ENCODE peak calls at places on chromosomes 7 and 10, in ten cellular contexts. E is fibroblast of mammary gland, G is GM23338, O is cardiac fibroblast, I is tibial nerve, X is lower lobe of right lung, W is heart left ventricle, Z is fibroblast of pulmonary artery, Q is tibial artery, F is IMR-90. Y is an unnamed sample.

GRCh38 chr7:82961240-82961639 is 201.4 kb downstream of the PCLO start:
- DNase-seq in X (no peak), E (no peak), Q (no peak), I (no peak), O (no peak), Z (no peak), W (no peak), F (no peak), G (no peak), Y (no peak)

GRCh38 chr7:128407751-128408708 is 1.8 kb downstream of the IMPDH1 start:
- DNase-seq in F (no peak), O (peak), Z (no peak), W (no peak), I (no peak), E (no peak), Q (no peak), G (no peak), X (no peak), Y (no peak)

GRCh38 chr10:119705434-119705831 is 20.4 kb upstream of the INPP5F start:
- DNase-seq in W (no peak), G (no peak), I (no peak), E (no peak), Q (no peak), O (no peak), F (no peak), Z (no peak), X (no peak), Y (no peak)

GRCh38 chr7:149624419-149625338 is 127.1 kb upstream of the ZNF746 start:
- DNase-seq in Z (peak), O (peak), W (peak), G (peak), F (peak), Q (peak), E (peak), I (peak), X (peak), Y (peak)

GRCh38 chr7:35544028-35544742 is 150.8 kb downstream of the HERPUD2 start:
- DNase-seq in Z (no peak), F (no peak), X (no peak), Q (no peak), I (no peak), W (no peak), O (no peak), G (no peak), E (no peak), Y (no peak)

GRCh38 chr10:93773705-93774104 is 16.0 kb downstream of the LGI1 start:
- DNase-seq in W (no peak), Z (no peak), X (no peak), I (no peak), F (no peak), O (no peak), G (no peak), E (no peak), Q (no peak), Y (no peak)

GRCh38 chr7:107381453-107381852 is 88.4 kb upstream of the GPR22 start:
- DNase-seq in I (no peak), X (no peak), Q (no peak), G (no peak), Z (no peak), F (no peak), W (no peak), O (no peak), E (no peak), Y (no peak)

GRCh38 chr7:85749715-85750453 is 563.0 kb upstream of the SEMA3D start:
- DNase-seq in O (no peak), F (no peak), Q (no peak), X (no peak), Z (no peak), E (no peak), W (no peak), G (peak), I (no peak), Y (no peak)

GRCh38 chr7:149817836-149818535 is 20.2 kb upstream of the ZNF862 start:
- DNase-seq in I (no peak), O (no peak), W (no peak), F (no peak), G (no peak), Q (no peak), X (peak), Z (no peak), E (no peak), Y (no peak)

GRCh38 chr7:142516038-142516501 is 233.2 kb upstream of the PRSS1 start:
- DNase-seq in X (no peak), I (no peak), Q (no peak), Z (peak), F (peak), W (no peak), O (peak), G (peak), E (peak), Y (no peak)

GRCh38 chr10:9111983-9112382 is 1057.5 kb downstream of the GATA3 start:
- DNase-seq in O (no peak), G (no peak), E (no peak), I (no peak), W (no peak), X (no peak), Z (no peak), F (no peak), Q (no peak), Y (no peak)

GRCh38 chr7:105028004-105028403 is 14.0 kb downstream of the KMT2E start:
- DNase-seq in I (no peak), W (no peak), F (no peak), G (no peak), O (no peak), Z (no peak), E (no peak), X (no peak), Q (no peak), Y (no peak)

GRCh38 chr10:79068203-79068561 is 584 bp upstream of the ZMIZ1 start:
- DNase-seq in W (peak), Z (peak), F (no peak), Q (no peak), I (no peak), O (peak), X (no peak), E (no peak), G (peak), Y (peak)

GRCh38 chr10:1054684-1055083 is 1.5 kb upstream of the WDR37 start:
- DNase-seq in G (no peak), F (no peak), Z (no peak), I (no peak), E (peak), O (no peak), X (no peak), W (no peak), Q (no peak), Y (no peak)

GRCh38 chr7:116354171-116354545 is 143.8 kb downstream of the TES start:
- DNase-seq in I (peak), G (no peak), X (no peak), E (peak), F (peak), Z (peak), O (peak), Q (peak), W (peak), Y (no peak)

GRCh38 chr7:1015196-1015595 is 29.1 kb upstream of the GPR146 start:
- DNase-seq in W (no peak), F (no peak), G (no peak), O (no peak), Q (no peak), E (no peak), I (no peak), X (no peak), Z (no peak), Y (no peak)

GRCh38 chr7:140683657-140684056 is 10.9 kb downstream of the ADCK2 start:
- DNase-seq in I (no peak), X (no peak), E (no peak), Q (peak), Z (no peak), W (no peak), O (no peak), F (no peak), G (no peak), Y (no peak)

GRCh38 chr10:34181545-34182300 is 633.4 kb downstream of the PARD3 start:
- DNase-seq in Z (peak), Q (no peak), W (no peak), E (peak), F (peak), O (peak), I (no peak), X (no peak), G (peak), Y (no peak)

GRCh38 chr10:93076871-93077270 is 3.2 kb downstream of the CYP26A1 start:
- DNase-seq in I (no peak), O (no peak), E (no peak), W (no peak), X (no peak), G (no peak), F (no peak), Q (no peak), Z (no peak), Y (no peak)

GRCh38 chr10:123119081-123119480 is 16.7 kb upstream of the HMX3 start:
- DNase-seq in Q (no peak), I (no peak), Z (no peak), W (no peak), E (no peak), G (no peak), O (no peak), F (no peak), X (no peak), Y (no peak)

GRCh38 chr7:82740246-82740848 is 296.8 kb upstream of the CACNA2D1 start:
- DNase-seq in Q (no peak), I (no peak), G (peak), E (peak), W (no peak), Z (peak), X (no peak), F (peak), O (peak), Y (no peak)

GRCh38 chr7:101299511-101300464 is 21.8 kb downstream of the IFT22 start:
- DNase-seq in Z (no peak), I (no peak), E (no peak), Q (no peak), O (no peak), F (no peak), X (no peak), G (peak), W (no peak), Y (no peak)

GRCh38 chr10:132066186-132066585 is 440 bp downstream of the JAKMIP3 start:
- DNase-seq in Q (no peak), I (no peak), G (no peak), X (no peak), W (no peak), Z (peak), F (no peak), E (peak), O (peak), Y (peak)

GRCh38 chr7:46682841-46683624 is 762.0 kb upstream of the IGFBP3 start:
- DNase-seq in Z (peak), E (peak), W (no peak), I (no peak), F (peak), G (no peak), O (no peak), X (no peak), Q (no peak), Y (no peak)

GRCh38 chr7:46687203-46687602 is 766.1 kb upstream of the IGFBP3 start:
- DNase-seq in Z (no peak), X (no peak), E (no peak), F (no peak), I (no peak), Q (no peak), O (no peak), G (no peak), W (no peak), Y (no peak)

GRCh38 chr7:46681865-46682503 is 760.9 kb upstream of the IGFBP3 start:
- DNase-seq in O (peak), I (no peak), Q (peak), X (no peak), W (peak), Z (no peak), F (no peak), G (no peak), E (peak), Y (no peak)

GRCh38 chr7:46680147-46680546 is 759.1 kb upstream of the IGFBP3 start:
- DNase-seq in X (no peak), O (no peak), F (peak), I (no peak), E (peak), Q (no peak), W (no peak), G (no peak), Z (no peak), Y (no peak)

DNA sequence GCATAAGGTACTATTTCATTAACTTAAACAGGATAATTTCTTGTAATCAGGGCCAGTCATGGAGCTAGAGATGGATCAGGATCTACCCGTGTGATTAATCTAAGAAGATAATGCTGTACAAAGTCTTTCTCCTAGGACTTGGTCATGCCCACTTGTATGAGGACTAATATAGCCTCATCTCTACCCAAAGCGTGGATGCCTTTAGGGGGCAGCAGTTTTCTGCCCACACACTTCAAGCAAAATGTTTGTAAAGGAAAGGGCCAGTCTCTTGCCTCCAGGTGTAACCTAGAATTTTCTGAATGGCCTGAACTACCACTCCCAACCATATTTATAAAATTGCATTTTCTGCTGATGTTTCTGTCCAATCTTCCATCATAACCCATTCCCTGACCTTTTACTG is 764.0 kb upstream of the IGFBP3 start:
- DNase-seq in O (no peak), G (peak), Q (no peak), X (no peak), Z (peak), I (no peak), F (no peak), W (no peak), E (peak), Y (no peak)
- TF ChIP-seq CTCF in O (peak), G (peak), Q (no peak), X (no peak), Z (peak), I (no peak), F (no peak), W (no peak), E (peak), Y (no peak)

DNA sequence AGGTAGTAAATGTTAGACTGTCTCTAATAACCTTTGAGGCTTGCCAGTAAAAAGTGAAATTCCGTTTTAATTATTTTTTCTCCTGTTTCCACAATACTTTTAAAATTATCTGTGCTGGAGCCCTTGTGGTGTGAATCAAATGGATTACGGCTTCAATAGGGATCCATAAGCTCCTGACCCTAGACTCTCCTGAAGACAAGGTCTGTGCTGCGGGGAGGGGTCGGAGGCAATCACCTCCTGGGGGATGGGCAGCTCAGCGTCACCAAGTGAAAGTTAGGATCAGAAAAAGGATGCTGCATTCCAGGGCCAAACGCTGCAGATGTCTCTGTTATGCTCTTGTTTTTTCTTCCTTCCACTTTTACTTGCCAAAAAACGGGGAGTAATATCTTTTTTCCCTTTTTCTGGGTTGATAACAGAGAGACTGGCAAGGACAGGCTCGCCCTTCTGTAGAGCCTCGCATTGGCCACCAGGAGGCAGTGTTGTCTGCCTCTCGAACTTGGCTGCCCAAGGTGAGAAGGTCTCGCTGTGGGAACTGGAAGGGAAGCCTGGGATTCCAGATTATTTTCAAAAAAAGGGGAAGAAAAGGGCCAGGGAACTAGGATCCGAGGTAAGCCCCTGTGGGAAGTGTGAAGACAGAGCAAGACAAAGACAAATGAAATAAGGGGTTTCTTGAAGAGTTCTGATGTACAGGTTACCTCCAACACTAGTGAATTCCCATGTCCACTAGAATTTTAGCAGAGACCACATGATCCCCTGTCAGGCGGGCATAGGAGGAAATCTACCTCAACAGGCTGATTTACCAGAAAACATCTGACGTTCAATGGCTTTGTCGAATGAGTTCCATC is 621.9 kb downstream of the ACTR3B start:
- DNase-seq in E (no peak), I (peak), X (no peak), F (no peak), O (no peak), Q (no peak), Z (no peak), W (no peak), G (peak), Y (peak)
- H3K4me3 ChIP-seq in E (no peak), I (no peak), X (no peak), F (no peak), O (no peak), Q (no peak), Z (no peak), W (no peak), G (no peak), Y (no peak)

GRCh38 chr7:91929463-91929862 is 11.2 kb upstream of the AKAP9 start:
- DNase-seq in X (no peak), Z (no peak), O (no peak), Q (no peak), G (no peak), E (no peak), F (no peak), W (no peak), I (no peak), Y (no peak)
- TF ChIP-seq CTCF in X (no peak), Z (no peak), O (no peak), Q (no peak), G (no peak), E (no peak), F (no peak), W (no peak), I (no peak), Y (no peak)

DNA sequence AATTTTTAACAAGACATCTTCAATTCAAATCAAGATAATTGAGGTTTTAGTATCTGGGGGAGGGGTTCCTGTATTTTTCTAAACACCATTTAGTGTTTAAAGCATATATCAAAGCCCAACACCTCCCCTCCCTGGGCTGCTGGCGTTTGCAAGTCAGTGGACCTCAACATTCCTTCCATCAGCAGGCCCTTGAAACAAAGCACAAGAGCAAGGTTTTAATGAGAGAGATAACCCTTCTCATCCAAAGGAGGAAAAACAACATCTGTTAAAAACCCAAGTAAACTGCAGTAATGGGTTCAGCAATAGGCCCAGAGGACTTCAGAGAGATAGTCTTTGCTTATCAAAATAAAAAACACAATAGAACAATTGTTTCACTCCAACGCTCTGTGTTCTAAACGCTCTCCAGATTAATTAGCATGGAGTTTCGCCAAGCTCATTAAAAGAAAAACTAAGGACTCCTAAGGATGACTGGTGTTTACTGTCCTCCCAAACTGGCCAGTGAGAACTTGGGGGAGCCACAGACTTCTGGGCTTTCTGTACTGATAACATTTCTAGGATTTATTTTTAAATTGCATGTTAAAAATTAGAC is 2.5 kb downstream of the JCAD start:
- DNase-seq in I (no peak), E (no peak), Z (peak), Q (no peak), F (no peak), O (no peak), X (no peak), W (no peak), G (peak), Y (no peak)
- H3K4me3 ChIP-seq in I (no peak), E (no peak), Z (peak), Q (peak), F (peak), O (no peak), X (peak), W (peak), G (no peak), Y (peak)

GRCh38 chr7:102978280-102978679 is 65.5 kb downstream of the LRRC17 start:
- DNase-seq in X (no peak), O (peak), Q (peak), Z (peak), G (peak), F (peak), E (peak), W (no peak), I (no peak), Y (no peak)

GRCh38 chr7:102975854-102976253 is 63.1 kb downstream of the LRRC17 start:
- DNase-seq in Z (no peak), X (no peak), F (no peak), G (no peak), E (no peak), O (no peak), W (no peak), I (no peak), Q (no peak), Y (no peak)

GRCh38 chr7:102976493-102976892 is 63.7 kb downstream of the LRRC17 start:
- DNase-seq in I (no peak), X (no peak), Z (no peak), F (no peak), Q (no peak), O (no peak), G (no peak), E (no peak), W (no peak), Y (no peak)

GRCh38 chr7:102973096-102973802 is 60.4 kb downstream of the LRRC17 start:
- DNase-seq in F (no peak), O (peak), W (no peak), I (no peak), X (no peak), Z (peak), Q (peak), G (peak), E (peak), Y (no peak)

DNA sequence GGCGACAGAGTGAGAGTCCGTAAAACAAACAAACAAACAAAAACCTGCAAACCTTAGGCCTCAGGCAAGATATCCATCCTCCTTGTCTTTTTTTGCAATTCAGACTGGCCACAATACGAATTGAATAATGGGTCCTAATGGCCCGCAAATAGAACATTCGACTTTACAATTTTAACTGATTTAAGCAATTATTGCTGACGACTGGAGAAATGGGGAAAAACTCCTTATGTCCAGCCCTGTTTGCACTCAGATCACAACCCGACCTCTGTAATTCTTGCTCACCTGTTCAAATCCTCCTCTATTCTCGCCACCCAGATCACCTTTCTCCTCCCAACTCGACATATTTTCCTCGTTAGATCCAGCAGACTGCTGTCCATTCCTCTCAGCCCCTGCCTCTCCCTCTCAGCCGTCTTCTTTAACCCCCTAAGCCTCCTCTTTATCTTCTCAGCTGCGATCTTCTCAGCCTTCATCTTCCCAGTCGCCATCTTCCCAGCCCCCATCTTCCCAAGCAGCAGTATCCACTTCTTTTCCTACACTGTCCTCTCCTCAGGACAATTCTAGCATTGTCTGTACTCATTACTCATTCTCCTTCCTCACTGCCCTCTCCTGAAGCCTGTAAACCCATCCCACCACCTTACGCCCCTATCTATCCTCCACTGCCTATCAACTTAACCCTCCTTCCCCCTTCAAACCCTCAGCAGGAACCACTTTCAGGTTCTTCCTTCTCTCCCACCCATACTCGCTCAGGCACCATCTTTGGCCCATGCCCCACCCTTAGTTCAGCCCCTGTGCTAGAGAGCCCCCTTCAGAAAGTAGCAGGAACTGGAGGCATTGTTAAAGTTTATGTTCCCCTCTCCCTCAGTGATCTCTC is 61.8 kb downstream of the LRRC17 start:
- DNase-seq in Z (no peak), I (no peak), F (no peak), O (no peak), G (peak), E (no peak), X (no peak), Q (no peak), W (no peak), Y (no peak)
- TF ChIP-seq CTCF in Z (peak), I (no peak), F (no peak), O (peak), G (peak), E (peak), X (peak), Q (no peak), W (no peak), Y (peak)

DNA sequence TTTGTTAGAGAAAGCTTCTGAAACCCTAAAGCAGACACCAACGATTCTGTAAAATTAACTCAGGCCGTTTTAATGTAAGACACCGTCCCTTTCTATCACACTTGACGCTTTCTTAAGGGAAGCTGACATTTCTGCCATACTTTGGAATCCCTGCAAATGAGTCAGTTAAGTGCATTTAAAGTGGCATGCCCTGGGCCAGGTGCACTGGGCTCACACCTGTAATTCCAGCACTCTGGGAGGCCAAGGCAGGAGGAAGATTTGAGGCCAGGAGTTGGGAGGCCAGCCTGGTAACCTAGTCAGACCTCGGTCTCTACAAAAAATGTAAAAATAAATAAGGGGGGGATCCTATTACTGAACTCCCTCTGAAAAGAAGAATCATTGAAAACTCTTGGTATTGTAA is 4.4 kb downstream of the UBE2H start:
- DNase-seq in O (no peak), I (no peak), X (no peak), F (no peak), G (no peak), E (no peak), W (no peak), Z (no peak), Q (peak), Y (peak)
- H3K4me3 ChIP-seq in O (no peak), I (no peak), X (no peak), F (no peak), G (peak), E (no peak), W (no peak), Z (peak), Q (peak), Y (no peak)